ENCODE peak calls at places on chromosomes 13 and 19, in eight cellular contexts. A is GM23248; J is smooth muscle cell of the brain vasculature; W is neuronal stem cell; Z is left ventricle myocardium superior; B is AG04449; K is activated effector memory CD4-positive, alpha-beta T cell treated with Interleukin-2 at 50 U/mL for 16 hours; R is activated CD4-positive, alpha-beta T cell treated with anti-CD3 and anti-CD28 coated beads for 36 hours. I is an unnamed sample.

GRCh38 chr19:46080561-46080960 is 39.8 kb upstream of the IGFL4 start:
- DNase-seq in A (peak), J (peak), W (no peak), Z (no peak), B (peak), K (no peak), R (no peak), I (peak)

GRCh38 chr13:51912511-51913225 is 50.9 kb downstream of the CCDC70 start:
- DNase-seq in A (no peak), J (no peak), W (no peak), Z (no peak), B (no peak), K (no peak), R (no peak), I (no peak)

GRCh38 chr19:6065685-6066365 is 44.5 kb downstream of the RFX2 start:
- DNase-seq in A (peak), J (no peak), W (no peak), Z (peak), B (no peak), K (peak), R (peak), I (peak)

GRCh38 chr19:3949294-3949693 is 16.4 kb downstream of the NMRK2 start:
- DNase-seq in A (no peak), J (no peak), W (no peak), Z (no peak), B (no peak), K (no peak), R (no peak), I (no peak)

GRCh38 chr13:39364797-39365468 is 238.1 kb downstream of the LHFPL6 start:
- DNase-seq in A (peak), J (no peak), W (no peak), Z (no peak), B (no peak), K (no peak), R (no peak), I (no peak)

GRCh38 chr13:113113846-113114271 is 8.3 kb downstream of the F7 start:
- DNase-seq in A (no peak), J (no peak), W (no peak), Z (no peak), B (no peak), K (no peak), R (no peak), I (peak)

GRCh38 chr19:343941-344624 is 513 bp downstream of the MIER2 start:
- DNase-seq in A (peak), J (no peak), W (peak), Z (peak), B (no peak), K (no peak), R (peak), I (no peak)

GRCh38 chr13:106626473-106626872 is 58.5 kb upstream of the ARGLU1 start:
- DNase-seq in A (no peak), J (no peak), W (no peak), Z (no peak), B (no peak), K (no peak), R (no peak), I (no peak)

GRCh38 chr19:45162464-45163143 is 1.8 kb upstream of the NKPD1 start:
- DNase-seq in A (no peak), J (no peak), W (no peak), Z (no peak), B (no peak), K (no peak), R (no peak), I (no peak)

GRCh38 chr19:4712771-4713170 is 10.9 kb downstream of the DPP9 start:
- DNase-seq in A (no peak), J (no peak), W (no peak), Z (peak), B (no peak), K (no peak), R (no peak), I (no peak)

GRCh38 chr13:98239156-98240076 is 62.3 kb upstream of the RNF113B start:
- DNase-seq in A (no peak), J (no peak), W (no peak), Z (no peak), B (no peak), K (no peak), R (no peak), I (no peak)

GRCh38 chr13:72458701-72459100 is 268.7 kb downstream of the MZT1 start:
- DNase-seq in A (no peak), J (no peak), W (no peak), Z (no peak), B (no peak), K (no peak), R (no peak), I (no peak)

GRCh38 chr19:51742736-51743288 is 8.9 kb downstream of the FPR1 start:
- DNase-seq in A (peak), J (peak), W (no peak), Z (no peak), B (no peak), K (no peak), R (no peak), I (no peak)

GRCh38 chr13:51643882-51644281 is 59.6 kb downstream of the WDFY2 start:
- DNase-seq in A (peak), J (peak), W (no peak), Z (no peak), B (peak), K (no peak), R (no peak), I (no peak)

GRCh38 chr19:35689836-35690235 is 14.5 kb upstream of the ZBTB32 start:
- DNase-seq in A (peak), J (no peak), W (no peak), Z (no peak), B (no peak), K (no peak), R (no peak), I (no peak)

GRCh38 chr13:113782472-113782871 is 23.4 kb downstream of the TMEM255B start:
- DNase-seq in A (no peak), J (no peak), W (no peak), Z (no peak), B (no peak), K (no peak), R (no peak), I (no peak)

GRCh38 chr19:44891016-44891882 is at the start of gene TOMM40:
- DNase-seq in A (peak), J (no peak), W (no peak), Z (peak), B (no peak), K (peak), R (peak), I (peak)